ENCODE peak calls at places on chromosomes 2 and 18, in four cellular contexts. One of them, this sample, is unnamed.

GRCh38 chr2:152363933-152364332 is 29.0 kb downstream of the FMNL2 start:
- DNase-seq in GM23338: no peak
- DNase-seq in thyroid gland: no peak
- DNase-seq in glutamatergic neuron: no peak
- DNase-seq in this sample: no peak

GRCh38 chr2:214367171-214367570 is 43.7 kb upstream of the VWC2L start:
- DNase-seq in glutamatergic neuron: no peak
- DNase-seq in GM23338: no peak
- DNase-seq in thyroid gland: no peak
- DNase-seq in this sample: no peak

GRCh38 chr2:177221970-177222369 is 9.4 kb downstream of the HNRNPA3 start:
- DNase-seq in glutamatergic neuron: no peak
- DNase-seq in thyroid gland: no peak
- DNase-seq in GM23338: no peak
- DNase-seq in this sample: no peak

GRCh38 chr18:57909620-57910019 is 106.5 kb upstream of the ATP8B1 start:
- DNase-seq in GM23338: no peak
- DNase-seq in thyroid gland: no peak
- DNase-seq in glutamatergic neuron: no peak
- DNase-seq in this sample: no peak

GRCh38 chr18:77651441-77651840 is 401.8 kb downstream of the GALR1 start:
- DNase-seq in glutamatergic neuron: no peak
- DNase-seq in thyroid gland: no peak
- DNase-seq in GM23338: no peak
- DNase-seq in this sample: no peak

GRCh38 chr18:49279041-49279440 is 181.4 kb downstream of the DYM start:
- DNase-seq in thyroid gland: no peak
- DNase-seq in glutamatergic neuron: no peak
- DNase-seq in GM23338: no peak
- DNase-seq in this sample: no peak

GRCh38 chr2:222000326-222000725 is 298.5 kb downstream of the PAX3 start:
- DNase-seq in GM23338: no peak
- DNase-seq in thyroid gland: no peak
- DNase-seq in glutamatergic neuron: no peak
- DNase-seq in this sample: no peak

GRCh38 chr2:231052494-231053451 is 3.9 kb upstream of the PSMD1 start:
- DNase-seq in thyroid gland: peak
- DNase-seq in GM23338: peak
- DNase-seq in glutamatergic neuron: peak
- DNase-seq in this sample: peak

GRCh38 chr2:74052732-74053712 is 68.3 kb downstream of the TET3 start:
- DNase-seq in thyroid gland: no peak
- DNase-seq in GM23338: no peak
- DNase-seq in glutamatergic neuron: no peak
- DNase-seq in this sample: no peak

GRCh38 chr2:39583781-39584180 is 81.9 kb upstream of the TMEM178A start:
- DNase-seq in thyroid gland: no peak
- DNase-seq in GM23338: no peak
- DNase-seq in glutamatergic neuron: no peak
- DNase-seq in this sample: no peak

GRCh38 chr2:32562906-32563305 is 64.9 kb upstream of the TTC27 start:
- DNase-seq in thyroid gland: no peak
- DNase-seq in glutamatergic neuron: no peak
- DNase-seq in GM23338: no peak
- DNase-seq in this sample: no peak

GRCh38 chr18:22344908-22345670 is 72.6 kb downstream of the CTAGE1 start:
- DNase-seq in glutamatergic neuron: no peak
- DNase-seq in GM23338: no peak
- DNase-seq in thyroid gland: no peak
- DNase-seq in this sample: no peak

GRCh38 chr2:38315707-38316333 is 61.3 kb downstream of the ATL2 start:
- DNase-seq in thyroid gland: no peak
- DNase-seq in GM23338: peak
- DNase-seq in glutamatergic neuron: no peak
- DNase-seq in this sample: no peak

GRCh38 chr2:145654156-145654555 is 1134.2 kb upstream of the ZEB2 start:
- DNase-seq in GM23338: no peak
- DNase-seq in glutamatergic neuron: no peak
- DNase-seq in thyroid gland: no peak
- DNase-seq in this sample: no peak

GRCh38 chr2:121028577-121028976 is 256.4 kb downstream of the TFCP2L1 start:
- DNase-seq in glutamatergic neuron: no peak
- DNase-seq in thyroid gland: no peak
- DNase-seq in GM23338: no peak
- DNase-seq in this sample: no peak

GRCh38 chr2:19158899-19159298 is 199.5 kb downstream of the OSR1 start:
- DNase-seq in thyroid gland: no peak
- DNase-seq in glutamatergic neuron: no peak
- DNase-seq in GM23338: no peak
- DNase-seq in this sample: no peak

GRCh38 chr18:45521777-45522176 is 93.5 kb upstream of the SLC14A2 start:
- DNase-seq in glutamatergic neuron: no peak
- DNase-seq in GM23338: no peak
- DNase-seq in thyroid gland: no peak
- DNase-seq in this sample: no peak

GRCh38 chr2:134372611-134373131 is 118.8 kb downstream of the MGAT5 start:
- DNase-seq in thyroid gland: peak
- DNase-seq in glutamatergic neuron: no peak
- DNase-seq in GM23338: no peak
- DNase-seq in this sample: no peak

GRCh38 chr2:45975752-45976517 is 321.3 kb upstream of the EPAS1 start:
- DNase-seq in GM23338: no peak
- DNase-seq in thyroid gland: no peak
- DNase-seq in glutamatergic neuron: no peak
- DNase-seq in this sample: no peak

GRCh38 chr2:43268066-43268971 is 41.9 kb upstream of the ZFP36L2 start:
- DNase-seq in glutamatergic neuron: no peak
- DNase-seq in thyroid gland: no peak
- DNase-seq in GM23338: no peak
- DNase-seq in this sample: no peak

GRCh38 chr2:27381577-27382181 is 1.1 kb upstream of the ZNF513 start:
- DNase-seq in GM23338: no peak
- DNase-seq in glutamatergic neuron: no peak
- DNase-seq in thyroid gland: no peak
- DNase-seq in this sample: no peak

GRCh38 chr2:166335284-166335683 is 40.5 kb downstream of the SCN9A start:
- DNase-seq in thyroid gland: no peak
- DNase-seq in GM23338: no peak
- DNase-seq in glutamatergic neuron: no peak
- DNase-seq in this sample: no peak

GRCh38 chr2:112923237-112923966 is 12.4 kb downstream of the IL37 start:
- DNase-seq in thyroid gland: no peak
- DNase-seq in GM23338: no peak
- DNase-seq in glutamatergic neuron: no peak
- DNase-seq in this sample: no peak

GRCh38 chr2:231306791-231307440 is 88.6 kb upstream of the B3GNT7 start:
- DNase-seq in thyroid gland: peak
- DNase-seq in GM23338: no peak
- DNase-seq in glutamatergic neuron: no peak
- DNase-seq in this sample: no peak

GRCh38 chr2:38074775-38075435 is 1.0 kb downstream of the CYP1B1 start:
- DNase-seq in glutamatergic neuron: peak
- DNase-seq in GM23338: peak
- DNase-seq in thyroid gland: no peak
- DNase-seq in this sample: no peak

GRCh38 chr2:127324635-127325034 is 30.7 kb upstream of the ERCC3 start:
- DNase-seq in glutamatergic neuron: no peak
- DNase-seq in GM23338: peak
- DNase-seq in thyroid gland: no peak
- DNase-seq in this sample: no peak

GRCh38 chr2:38948995-38949394 is 59.3 kb downstream of the ARHGEF33 start:
- DNase-seq in glutamatergic neuron: no peak
- DNase-seq in GM23338: no peak
- DNase-seq in thyroid gland: no peak
- DNase-seq in this sample: no peak

GRCh38 chr18:506264-506663 is 5.8 kb upstream of the COLEC12 start:
- DNase-seq in thyroid gland: no peak
- DNase-seq in GM23338: no peak
- DNase-seq in glutamatergic neuron: no peak
- DNase-seq in this sample: no peak

GRCh38 chr2:234212534-234212933 is 162.0 kb downstream of the SPP2 start:
- DNase-seq in thyroid gland: no peak
- DNase-seq in glutamatergic neuron: peak
- DNase-seq in GM23338: no peak
- DNase-seq in this sample: no peak

GRCh38 chr2:40164736-40165502 is 287.0 kb downstream of the SLC8A1 start:
- DNase-seq in GM23338: no peak
- DNase-seq in thyroid gland: no peak
- DNase-seq in glutamatergic neuron: no peak
- DNase-seq in this sample: no peak

GRCh38 chr18:3147935-3148554 is 71.7 kb downstream of the MYOM1 start:
- DNase-seq in glutamatergic neuron: no peak
- DNase-seq in GM23338: no peak
- DNase-seq in thyroid gland: no peak
- DNase-seq in this sample: no peak

GRCh38 chr2:30807249-30807648 is at the start of gene CAPN13:
- DNase-seq in GM23338: peak
- DNase-seq in glutamatergic neuron: no peak
- DNase-seq in thyroid gland: no peak
- DNase-seq in this sample: no peak
- TF ChIP-seq CTCF in GM23338: no peak
- TF ChIP-seq CTCF in glutamatergic neuron: no peak
- TF ChIP-seq CTCF in thyroid gland: no peak
- TF ChIP-seq CTCF in this sample: no peak

GRCh38 chr18:74299162-74299561 is 7.4 kb upstream of the CYB5A start:
- DNase-seq in glutamatergic neuron: no peak
- DNase-seq in GM23338: no peak
- DNase-seq in thyroid gland: no peak
- DNase-seq in this sample: no peak
- TF ChIP-seq CTCF in glutamatergic neuron: no peak
- TF ChIP-seq CTCF in GM23338: no peak
- TF ChIP-seq CTCF in thyroid gland: no peak
- TF ChIP-seq CTCF in this sample: no peak

GRCh38 chr2:13046557-13047165 is 329.9 kb downstream of the TRIB2 start:
- DNase-seq in thyroid gland: no peak
- DNase-seq in glutamatergic neuron: no peak
- DNase-seq in GM23338: peak
- DNase-seq in this sample: no peak
- TF ChIP-seq CTCF in thyroid gland: peak
- TF ChIP-seq CTCF in glutamatergic neuron: peak
- TF ChIP-seq CTCF in GM23338: no peak
- TF ChIP-seq CTCF in this sample: peak

GRCh38 chr18:37019157-37019571 is 190.2 kb downstream of the KIAA1328 start:
- DNase-seq in thyroid gland: no peak
- DNase-seq in glutamatergic neuron: no peak
- DNase-seq in GM23338: peak
- DNase-seq in this sample: no peak
- TF ChIP-seq CTCF in thyroid gland: peak
- TF ChIP-seq CTCF in glutamatergic neuron: no peak
- TF ChIP-seq CTCF in GM23338: peak
- TF ChIP-seq CTCF in this sample: no peak